ENCODE peak calls at places on chromosomes 11 and 22, in eight cellular contexts. Y, S, J, K, C, M, G and A are unnamed samples.

GRCh38 chr22:24005201-24005600 is at the start of gene GSTT4:
- DNase-seq in Y (no peak), S (peak), J (no peak), K (no peak), C (peak), M (no peak), G (peak), A (no peak)

GRCh38 chr11:14619580-14619979 is 24.0 kb upstream of the PDE3B start:
- DNase-seq in Y (no peak), S (no peak), J (no peak), K (no peak), C (no peak), M (no peak), G (no peak), A (no peak)

GRCh38 chr11:99199336-99199735 is 178.6 kb downstream of the CNTN5 start:
- DNase-seq in Y (no peak), S (no peak), J (no peak), K (no peak), C (no peak), M (no peak), G (peak), A (no peak)

GRCh38 chr11:45259607-45260006 is 26.5 kb downstream of the SYT13 start:
- DNase-seq in Y (no peak), S (no peak), J (no peak), K (peak), C (peak), M (no peak), G (no peak), A (no peak)

GRCh38 chr11:79461144-79461543 is 20.3 kb upstream of the TENM4 start:
- DNase-seq in Y (no peak), S (no peak), J (no peak), K (no peak), C (peak), M (peak), G (peak), A (no peak)

GRCh38 chr22:33898121-33898520 is 22.2 kb downstream of the LARGE1 start:
- DNase-seq in Y (no peak), S (peak), J (no peak), K (no peak), C (no peak), M (no peak), G (no peak), A (no peak)

GRCh38 chr22:50017701-50018224 is 5.2 kb upstream of the IL17REL start:
- DNase-seq in Y (no peak), S (no peak), J (peak), K (no peak), C (no peak), M (no peak), G (no peak), A (no peak)

GRCh38 chr11:36361901-36362391 is 65.9 kb downstream of the PRR5L start:
- DNase-seq in Y (no peak), S (no peak), J (no peak), K (peak), C (peak), M (no peak), G (peak), A (peak)

GRCh38 chr11:70036971-70037882 is 40.9 kb upstream of the ANO1 start:
- DNase-seq in Y (no peak), S (no peak), J (no peak), K (no peak), C (no peak), M (no peak), G (no peak), A (peak)

GRCh38 chr22:48099251-48099650 is 1336.8 kb downstream of the TBC1D22A start:
- DNase-seq in Y (no peak), S (peak), J (no peak), K (no peak), C (no peak), M (peak), G (no peak), A (no peak)

GRCh38 chr11:78250099-78250498 is 61.4 kb downstream of the USP35 start:
- DNase-seq in Y (no peak), S (no peak), J (no peak), K (no peak), C (no peak), M (no peak), G (no peak), A (no peak)

GRCh38 chr11:23976369-23976768 is 520.5 kb upstream of the LUZP2 start:
- DNase-seq in Y (no peak), S (no peak), J (no peak), K (no peak), C (peak), M (no peak), G (peak), A (no peak)

GRCh38 chr11:57313071-57313787 is 11.5 kb downstream of the TNKS1BP1 start:
- DNase-seq in Y (no peak), S (no peak), J (no peak), K (no peak), C (no peak), M (no peak), G (no peak), A (no peak)

GRCh38 chr22:48687606-48688005 is 1140.1 kb downstream of the BRD1 start:
- DNase-seq in Y (no peak), S (no peak), J (no peak), K (no peak), C (no peak), M (no peak), G (no peak), A (no peak)

GRCh38 chr22:25197335-25197734 is 2.3 kb upstream of the CRYBB3 start:
- DNase-seq in Y (no peak), S (no peak), J (no peak), K (no peak), C (no peak), M (no peak), G (no peak), A (no peak)

GRCh38 chr11:44912270-44912987 is 38.3 kb downstream of the TP53I11 start:
- DNase-seq in Y (no peak), S (no peak), J (no peak), K (no peak), C (no peak), M (no peak), G (no peak), A (no peak)

GRCh38 chr22:25368271-25368670 is 148.8 kb downstream of the CRYBB2 start:
- DNase-seq in Y (peak), S (no peak), J (no peak), K (peak), C (peak), M (no peak), G (peak), A (no peak)

GRCh38 chr11:14972581-14973490 is 685 bp upstream of the CALCA start:
- DNase-seq in Y (no peak), S (no peak), J (peak), K (no peak), C (no peak), M (no peak), G (no peak), A (no peak)

GRCh38 chr11:65170058-65170534 is at the start of gene SPDYC:
- DNase-seq in Y (no peak), S (no peak), J (no peak), K (no peak), C (no peak), M (no peak), G (no peak), A (peak)

GRCh38 chr22:27476729-27477128 is 324.8 kb downstream of the MN1 start:
- DNase-seq in Y (no peak), S (no peak), J (no peak), K (peak), C (peak), M (no peak), G (no peak), A (no peak)

GRCh38 chr11:16862733-16863132 is 124.3 kb downstream of the C11orf58 start:
- DNase-seq in Y (no peak), S (no peak), J (no peak), K (no peak), C (no peak), M (no peak), G (no peak), A (no peak)

GRCh38 chr11:67117667-67118058 is 1.4 kb upstream of the KDM2A start:
- DNase-seq in Y (no peak), S (no peak), J (peak), K (no peak), C (no peak), M (no peak), G (peak), A (no peak)

GRCh38 chr11:125086633-125087296 is 23.7 kb downstream of the SLC37A2 start:
- DNase-seq in Y (no peak), S (peak), J (no peak), K (no peak), C (no peak), M (no peak), G (no peak), A (no peak)

GRCh38 chr11:71282581-71283351 is 30.4 kb upstream of the SHANK2 start:
- DNase-seq in Y (no peak), S (no peak), J (no peak), K (no peak), C (no peak), M (no peak), G (no peak), A (no peak)

GRCh38 chr11:70111269-70112016 is 33.3 kb downstream of the ANO1 start:
- DNase-seq in Y (peak), S (no peak), J (peak), K (no peak), C (no peak), M (no peak), G (peak), A (no peak)

GRCh38 chr11:92556435-92556834 is 331.8 kb downstream of the FAT3 start:
- DNase-seq in Y (no peak), S (no peak), J (no peak), K (peak), C (peak), M (peak), G (peak), A (no peak)

GRCh38 chr11:35662061-35662648 is 420 bp upstream of the TRIM44 start:
- DNase-seq in Y (no peak), S (no peak), J (peak), K (no peak), C (no peak), M (no peak), G (no peak), A (no peak)

GRCh38 chr22:28874816-28875320 is 8.5 kb upstream of the ZNRF3 start:
- DNase-seq in Y (no peak), S (no peak), J (no peak), K (no peak), C (no peak), M (no peak), G (no peak), A (no peak)

GRCh38 chr11:74168838-74169237 is 2.0 kb downstream of the C2CD3 start:
- DNase-seq in Y (no peak), S (no peak), J (no peak), K (no peak), C (no peak), M (no peak), G (no peak), A (no peak)

GRCh38 chr11:61293869-61294716 is 1.0 kb downstream of the VWCE start:
- DNase-seq in Y (no peak), S (no peak), J (peak), K (no peak), C (peak), M (peak), G (peak), A (peak)

GRCh38 chr11:71086687-71087258 is 165.6 kb downstream of the SHANK2 start:
- DNase-seq in Y (no peak), S (no peak), J (peak), K (no peak), C (peak), M (peak), G (peak), A (peak)

GRCh38 chr11:8624698-8625097 is 30.7 kb upstream of the STK33 start:
- DNase-seq in Y (no peak), S (no peak), J (no peak), K (no peak), C (no peak), M (no peak), G (no peak), A (no peak)

GRCh38 chr22:27885977-27886842 is 32.8 kb downstream of the PITPNB start:
- DNase-seq in Y (peak), S (no peak), J (peak), K (peak), C (peak), M (peak), G (peak), A (no peak)